ENCODE peak calls at places on chromosomes 16 and 17, in ten cellular contexts. Y is ovary, Z is body of pancreas, Q is uterus, L is thyroid gland, P is adrenal gland, I is tibial nerve, H is breast epithelium, B is esophagus squamous epithelium, O is IMR-90. C is an unnamed sample. For H3K36me3, the result is how much of the 10 kb centered on the place peaks cover.

GRCh38 chr17:20771104-20771503 is 191.6 kb downstream of the CDRT15L2 start:
- DNase-seq in Y (no peak), Z (no peak), Q (no peak), L (no peak), P (no peak), I (no peak), H (no peak), B (no peak), O (no peak), C (no peak)

GRCh38 chr17:21524211-21524591 is 148.0 kb downstream of the KCNJ12 start:
- DNase-seq in Y (no peak), Z (no peak), Q (no peak), L (no peak), P (no peak), I (no peak), H (no peak), B (no peak), O (peak), C (no peak)

GRCh38 chr16:70634861-70635260 is 11.5 kb upstream of the IL34 start:
- DNase-seq in Y (no peak), Z (no peak), Q (no peak), L (no peak), P (no peak), I (no peak), H (no peak), B (no peak), O (peak), C (no peak)

GRCh38 chr17:4249452-4250029 is 14.2 kb downstream of the ANKFY1 start:
- DNase-seq in Y (no peak), Z (no peak), Q (no peak), L (no peak), P (no peak), I (no peak), H (no peak), B (no peak), O (peak), C (no peak)

GRCh38 chr16:75029854-75030253 is 31.0 kb downstream of the ZNRF1 start:
- DNase-seq in Y (no peak), Z (no peak), Q (no peak), L (no peak), P (no peak), I (no peak), H (no peak), B (no peak), O (peak), C (no peak)

GRCh38 chr16:17339764-17340541 is 130.8 kb downstream of the XYLT1 start:
- DNase-seq in Y (no peak), Z (no peak), Q (no peak), L (no peak), P (no peak), I (no peak), H (peak), B (no peak), O (peak), C (no peak)

GRCh38 chr17:69637399-69638165 is 223.1 kb downstream of the MAP2K6 start:
- DNase-seq in Y (no peak), Z (no peak), Q (no peak), L (no peak), P (no peak), I (no peak), H (no peak), B (no peak), O (peak), C (no peak)

GRCh38 chr17:62963296-62963695 is 2.7 kb upstream of the TANC2 start:
- DNase-seq in Y (no peak), Z (no peak), Q (no peak), L (no peak), P (no peak), I (no peak), H (no peak), B (no peak), O (peak), C (no peak)

GRCh38 chr17:42305543-42306384 is 17.5 kb downstream of the STAT5A start:
- DNase-seq in Y (peak), Z (no peak), Q (no peak), L (no peak), P (peak), I (no peak), H (no peak), B (no peak), O (no peak), C (no peak)

GRCh38 chr17:2146132-2146871 is 91.4 kb downstream of the HIC1 start:
- DNase-seq in Y (no peak), Z (no peak), Q (no peak), L (peak), P (no peak), I (no peak), H (no peak), B (no peak), O (no peak), C (no peak)

GRCh38 chr17:45719335-45720071 is 64.6 kb upstream of the CRHR1 start:
- DNase-seq in Y (no peak), Z (no peak), Q (no peak), L (no peak), P (no peak), I (no peak), H (no peak), B (no peak), O (peak), C (no peak)

GRCh38 chr16:31157136-31157535 is 7.3 kb upstream of the PRSS36 start:
- DNase-seq in Y (no peak), Z (peak), Q (no peak), L (no peak), P (no peak), I (no peak), H (no peak), B (no peak), O (no peak), C (no peak)

GRCh38 chr17:16391451-16391850 is 10.6 kb downstream of the UBB start:
- DNase-seq in Y (no peak), Z (no peak), Q (no peak), L (no peak), P (no peak), I (no peak), H (no peak), B (no peak), O (no peak), C (no peak)

GRCh38 chr17:32913593-32913992 is 14.4 kb upstream of the TMEM98 start:
- DNase-seq in Y (no peak), Z (no peak), Q (no peak), L (no peak), P (no peak), I (no peak), H (no peak), B (no peak), O (no peak), C (no peak)

GRCh38 chr16:2529961-2530628 is 1.1 kb downstream of the CEMP1 start:
- DNase-seq in Y (no peak), Z (no peak), Q (peak), L (no peak), P (no peak), I (no peak), H (no peak), B (no peak), O (no peak), C (peak)

GRCh38 chr16:1105888-1106620 is 10.0 kb upstream of the C1QTNF8 start:
- DNase-seq in Y (peak), Z (peak), Q (peak), L (peak), P (peak), I (no peak), H (peak), B (no peak), O (peak), C (peak)

GRCh38 chr17:44749076-44750020 is 9.4 kb upstream of the ADAM11 start:
- DNase-seq in Y (no peak), Z (no peak), Q (peak), L (no peak), P (no peak), I (no peak), H (no peak), B (no peak), O (no peak), C (no peak)

GRCh38 chr17:12727881-12728280 is 61.4 kb upstream of the ARHGAP44 start:
- DNase-seq in Y (no peak), Z (no peak), Q (no peak), L (no peak), P (no peak), I (no peak), H (no peak), B (no peak), O (peak), C (no peak)

GRCh38 chr16:50771366-50771765 is 29.5 kb downstream of the CYLD start:
- DNase-seq in Y (no peak), Z (no peak), Q (no peak), L (no peak), P (no peak), I (no peak), H (no peak), B (no peak), O (peak), C (no peak)

GRCh38 chr17:61251939-61252865 is 147.4 kb upstream of the TBX2 start:
- DNase-seq in Y (peak), Z (peak), Q (peak), L (peak), P (peak), I (peak), H (peak), B (peak), O (peak), C (peak)

GRCh38 chr17:62827722-62828498 is 19.8 kb upstream of the MARCHF10 start:
- DNase-seq in Y (no peak), Z (no peak), Q (no peak), L (no peak), P (no peak), I (no peak), H (no peak), B (no peak), O (peak), C (no peak)

GRCh38 chr16:3020247-3020603 is at the start of gene TNFRSF12A:
- DNase-seq in Y (peak), Z (peak), Q (peak), L (peak), P (peak), I (peak), H (peak), B (no peak), O (peak), C (peak)

GRCh38 chr16:7605812-7606211 is 273.2 kb downstream of the RBFOX1 start:
- DNase-seq in Y (no peak), Z (no peak), Q (no peak), L (no peak), P (no peak), I (no peak), H (no peak), B (no peak), O (no peak), C (no peak)

GRCh38 chr16:637081-638018 is 1.2 kb upstream of the METTL26 start:
- DNase-seq in Y (peak), Z (peak), Q (peak), L (peak), P (peak), I (peak), H (peak), B (no peak), O (peak), C (peak)

GRCh38 chr17:79844869-79845600 is 5.8 kb upstream of the CBX4 start:
- DNase-seq in Y (peak), Z (peak), Q (peak), L (peak), P (peak), I (no peak), H (no peak), B (no peak), O (no peak), C (peak)

GRCh38 chr17:39014795-39015545 is 47.8 kb upstream of the FBXO47 start:
- DNase-seq in Y (no peak), Z (no peak), Q (no peak), L (no peak), P (no peak), I (no peak), H (no peak), B (no peak), O (no peak), C (no peak)

GRCh38 chr16:1072526-1073261 is at the start of gene SSTR5:
- DNase-seq in Y (no peak), Z (no peak), Q (no peak), L (no peak), P (no peak), I (no peak), H (no peak), B (no peak), O (no peak), C (no peak)

GRCh38 chr17:1797323-1797722 is 32.4 kb downstream of the SMYD4 start:
- DNase-seq in Y (no peak), Z (no peak), Q (peak), L (no peak), P (no peak), I (no peak), H (no peak), B (no peak), O (no peak), C (no peak)

DNA sequence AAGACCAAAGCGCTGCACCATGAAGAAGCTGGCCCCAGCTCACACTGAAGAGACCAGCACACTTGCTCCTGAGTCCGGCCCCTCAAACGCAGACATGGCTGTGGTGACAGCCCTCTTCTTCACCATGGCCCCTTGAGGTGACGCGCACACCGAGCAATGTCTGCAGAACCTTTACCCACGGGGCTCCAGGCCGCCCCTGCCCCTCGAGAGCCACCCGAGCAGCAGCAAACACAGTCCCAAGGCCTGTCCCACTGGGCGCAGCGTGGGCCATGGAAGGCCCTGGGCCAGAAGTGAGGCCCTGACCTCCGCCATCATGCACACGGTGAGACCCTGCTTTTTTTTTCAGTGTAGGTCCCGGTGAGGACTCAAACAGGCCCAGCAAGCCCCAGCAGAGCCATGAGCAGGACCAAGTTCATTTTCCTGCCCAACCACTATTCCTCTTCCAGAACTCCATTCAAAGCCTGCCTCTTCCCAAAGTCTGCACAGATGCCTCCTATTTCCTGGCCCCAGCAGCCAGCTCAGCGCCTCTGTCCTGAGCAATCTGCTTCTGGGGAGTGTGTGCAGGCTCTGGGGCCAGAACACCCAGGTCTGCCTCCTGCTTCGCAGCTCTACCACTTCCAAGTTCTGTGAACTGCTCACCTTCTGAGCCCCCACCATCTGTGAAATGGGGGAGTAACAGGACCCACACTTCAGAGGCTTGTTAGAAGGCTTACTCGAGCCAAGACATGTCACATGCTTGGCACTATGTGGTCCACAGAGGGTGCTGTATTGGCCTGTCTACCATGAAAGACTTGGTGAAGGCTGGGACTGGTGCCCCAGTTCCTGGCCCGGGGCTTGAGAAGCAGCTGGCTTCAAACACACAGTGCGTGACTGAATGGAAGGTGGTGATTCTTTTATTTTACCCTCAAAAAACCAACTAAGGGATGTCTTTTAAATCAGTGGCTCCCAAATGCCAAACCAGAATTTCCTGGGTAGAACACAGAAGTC is 35.7 kb upstream of the GSG1L start:
- DNase-seq in Y (no peak), Z (no peak), Q (no peak), L (no peak), P (no peak), I (no peak), H (no peak), B (no peak), O (no peak), C (no peak)
- H3K36me3 ChIP-seq in Y (under half), Z (under half), Q (under half), L (half or more), P (half or more), I (under half), H (under half), B (under half), O (half or more), C (under half)

GRCh38 chr16:84144859-84145639 is at the start of the genes DNAAF1 and HSDL1:
- DNase-seq in Y (peak), Z (peak), Q (peak), L (peak), P (peak), I (peak), H (peak), B (peak), O (peak), C (peak)
- TF ChIP-seq CTCF in Y (no peak), Z (no peak), Q (no peak), L (peak), P (no peak), I (no peak), H (no peak), B (no peak), O (no peak), C (no peak)

DNA sequence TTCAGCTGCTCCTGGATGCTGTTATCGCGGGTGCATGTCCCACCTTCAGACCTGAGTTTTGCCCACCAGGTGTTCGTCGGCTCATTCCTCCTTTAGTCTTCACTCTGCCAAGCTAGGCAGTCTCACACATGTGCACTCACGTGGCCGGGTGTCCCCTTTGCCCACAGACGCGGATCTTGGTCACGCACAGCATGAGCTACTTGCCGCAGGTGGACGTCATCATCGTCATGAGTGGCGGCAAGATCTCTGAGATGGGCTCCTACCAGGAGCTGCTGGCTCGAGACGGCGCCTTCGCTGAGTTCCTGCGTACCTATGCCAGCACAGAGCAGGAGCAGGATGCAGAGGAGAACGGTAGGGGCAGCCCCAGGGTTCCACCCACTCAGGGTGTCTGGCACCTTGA is 133.1 kb downstream of the ABCC6 start:
- DNase-seq in Y (no peak), Z (no peak), Q (no peak), L (no peak), P (no peak), I (no peak), H (no peak), B (no peak), O (no peak), C (no peak)
- TF ChIP-seq POLR2A in Y (no peak), Z (no peak), Q (no peak), L (no peak), P (no peak), I (no peak), H (no peak), B (no peak), O (no peak), C (no peak)

DNA sequence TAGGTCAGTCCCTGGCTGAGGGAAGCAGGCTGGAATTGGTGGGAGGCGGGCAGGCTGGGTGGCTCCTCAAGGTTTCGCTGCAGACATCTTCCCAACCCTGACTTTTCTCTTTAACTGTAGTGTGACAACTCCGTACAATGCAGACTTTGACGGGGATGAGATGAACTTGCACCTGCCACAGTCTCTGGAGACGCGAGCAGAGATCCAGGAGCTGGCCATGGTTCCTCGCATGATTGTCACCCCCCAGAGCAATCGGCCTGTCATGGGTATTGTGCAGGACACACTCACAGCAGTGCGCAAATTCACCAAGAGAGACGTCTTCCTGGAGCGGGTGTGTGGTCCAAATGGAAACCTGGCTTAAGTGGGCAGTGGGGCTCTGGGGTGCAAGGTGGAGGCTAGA is 15.0 kb downstream of the POLR2A start:
- DNase-seq in Y (no peak), Z (no peak), Q (no peak), L (no peak), P (no peak), I (no peak), H (no peak), B (no peak), O (no peak), C (no peak)
- H3K36me3 ChIP-seq in Y (under half), Z (half or more), Q (under half), L (half or more), P (half or more), I (under half), H (under half), B (half or more), O (half or more), C (under half)

GRCh38 chr17:78133971-78134898 is 3.7 kb downstream of the TMC8 start:
- DNase-seq in Y (no peak), Z (peak), Q (no peak), L (no peak), P (no peak), I (peak), H (no peak), B (no peak), O (peak), C (peak)
- TF ChIP-seq CTCF in Y (no peak), Z (peak), Q (peak), L (peak), P (no peak), I (peak), H (no peak), B (peak), O (peak), C (peak)

GRCh38 chr17:81518113-81518784 is 5.7 kb upstream of the ACTG1 start:
- DNase-seq in Y (no peak), Z (no peak), Q (peak), L (no peak), P (no peak), I (no peak), H (no peak), B (no peak), O (no peak), C (no peak)

GRCh38 chr17:81518785-81519283 is 6.2 kb upstream of the ACTG1 start:
- DNase-seq in Y (no peak), Z (peak), Q (peak), L (peak), P (no peak), I (no peak), H (no peak), B (no peak), O (no peak), C (peak)

GRCh38 chr17:81520021-81520894 is 7.7 kb upstream of the ACTG1 start:
- DNase-seq in Y (no peak), Z (peak), Q (no peak), L (no peak), P (no peak), I (no peak), H (no peak), B (no peak), O (no peak), C (peak)

GRCh38 chr17:81517339-81518112 is 4.9 kb upstream of the ACTG1 start:
- DNase-seq in Y (no peak), Z (no peak), Q (peak), L (no peak), P (no peak), I (no peak), H (no peak), B (no peak), O (no peak), C (peak)

DNA sequence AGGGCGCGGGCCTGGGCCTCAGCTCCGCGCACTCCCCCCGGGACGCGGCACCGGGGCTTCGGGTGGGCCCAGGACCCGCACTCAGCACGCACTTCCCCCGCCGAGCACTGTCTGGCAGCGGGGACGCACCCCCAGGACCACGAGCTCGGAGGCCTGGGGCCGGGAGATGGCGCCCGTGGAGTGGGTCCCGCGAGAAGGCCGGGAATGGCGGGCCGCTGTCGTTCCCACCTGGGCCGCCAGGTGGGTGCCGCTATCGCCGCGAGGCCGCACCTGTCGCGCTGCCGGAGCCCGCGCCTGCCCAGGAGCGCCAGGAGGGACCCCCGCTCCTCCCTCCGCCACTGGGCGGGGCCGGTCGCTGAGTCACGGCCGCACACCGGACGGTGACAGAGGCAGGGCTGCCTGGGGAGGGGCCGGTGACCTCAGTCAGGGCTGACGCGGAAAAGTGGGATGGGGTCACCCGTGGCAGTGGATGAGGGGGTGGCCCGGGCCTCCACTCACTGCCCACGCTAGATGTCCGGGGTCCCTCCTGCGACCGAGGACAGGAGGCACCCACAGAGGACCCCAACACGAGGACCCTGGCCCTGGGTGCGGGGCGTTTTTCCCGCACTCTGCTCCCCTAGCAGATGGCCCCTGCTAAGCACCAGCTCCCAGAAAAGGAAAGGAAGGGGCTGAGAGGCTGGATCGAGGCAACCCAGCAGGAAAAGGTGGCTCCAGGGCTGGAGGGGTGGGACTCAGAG is 6.9 kb upstream of the ACTG1 start:
- DNase-seq in Y (no peak), Z (peak), Q (peak), L (peak), P (peak), I (no peak), H (no peak), B (no peak), O (no peak), C (peak)
- TF ChIP-seq POLR2A in Y (no peak), Z (peak), Q (no peak), L (peak), P (no peak), I (no peak), H (no peak), B (no peak), O (no peak), C (no peak)

C was measured in right lobe of liver.